ENCODE peak calls at places on chromosomes 12 and 14, in ten cellular contexts. W, A, V, D, Z, H, M, K, O and U are unnamed samples.

GRCh38 chr12:87054225-87054624 is 798.0 kb upstream of the MGAT4C start:
- DNase-seq in W (no peak), A (no peak), V (no peak), D (no peak), Z (no peak), H (no peak), M (no peak), K (no peak), O (no peak), U (no peak)

GRCh38 chr14:32896979-32897723 is 41.5 kb upstream of the NPAS3 start:
- DNase-seq in W (peak), A (no peak), V (no peak), D (no peak), Z (peak), H (no peak), M (no peak), K (no peak), O (peak), U (peak)

GRCh38 chr14:53055003-53055402 is 98.1 kb downstream of the DDHD1 start:
- DNase-seq in W (peak), A (peak), V (no peak), D (no peak), Z (peak), H (no peak), M (peak), K (no peak), O (peak), U (peak)

GRCh38 chr14:92549853-92550244 is 36.3 kb downstream of the RIN3 start:
- DNase-seq in W (no peak), A (no peak), V (no peak), D (no peak), Z (no peak), H (no peak), M (peak), K (no peak), O (peak), U (no peak)

GRCh38 chr12:43285248-43285647 is 266.8 kb downstream of the ADAMTS20 start:
- DNase-seq in W (no peak), A (no peak), V (no peak), D (no peak), Z (peak), H (no peak), M (no peak), K (no peak), O (peak), U (peak)

GRCh38 chr14:81432171-81432570 is 32.0 kb upstream of the STON2 start:
- DNase-seq in W (no peak), A (no peak), V (no peak), D (no peak), Z (no peak), H (no peak), M (no peak), K (no peak), O (no peak), U (peak)

GRCh38 chr14:103696027-103696402 is 19.2 kb downstream of the XRCC3 start:
- DNase-seq in W (no peak), A (peak), V (no peak), D (no peak), Z (no peak), H (no peak), M (peak), K (no peak), O (no peak), U (no peak)

GRCh38 chr12:113700943-113701342 is 229.3 kb upstream of the LHX5 start:
- DNase-seq in W (no peak), A (no peak), V (no peak), D (no peak), Z (no peak), H (no peak), M (no peak), K (no peak), O (peak), U (no peak)

GRCh38 chr14:68784298-68784910 is 8.5 kb downstream of the ZFP36L1 start:
- DNase-seq in W (no peak), A (no peak), V (no peak), D (no peak), Z (no peak), H (no peak), M (no peak), K (no peak), O (peak), U (no peak)

GRCh38 chr12:48956279-48957140 is 777 bp downstream of the ARF3 start:
- DNase-seq in W (peak), A (peak), V (no peak), D (no peak), Z (peak), H (no peak), M (peak), K (peak), O (peak), U (peak)

GRCh38 chr14:96698846-96699543 is 98.2 kb upstream of the VRK1 start:
- DNase-seq in W (peak), A (no peak), V (peak), D (no peak), Z (no peak), H (no peak), M (no peak), K (no peak), O (no peak), U (no peak)

GRCh38 chr12:46089414-46090162 is 99.2 kb upstream of the SCAF11 start:
- DNase-seq in W (no peak), A (peak), V (no peak), D (no peak), Z (no peak), H (no peak), M (no peak), K (no peak), O (peak), U (no peak)

GRCh38 chr12:93176166-93176565 is 201.6 kb upstream of the NUDT4 start:
- DNase-seq in W (no peak), A (no peak), V (no peak), D (no peak), Z (no peak), H (no peak), M (no peak), K (no peak), O (peak), U (peak)

GRCh38 chr12:120836119-120836684 is 68.0 kb downstream of the SPPL3 start:
- DNase-seq in W (no peak), A (no peak), V (no peak), D (no peak), Z (no peak), H (no peak), M (no peak), K (no peak), O (no peak), U (no peak)

GRCh38 chr12:130160711-130161231 is 1.5 kb upstream of the FZD10 start:
- DNase-seq in W (no peak), A (no peak), V (no peak), D (no peak), Z (no peak), H (no peak), M (no peak), K (no peak), O (no peak), U (no peak)

GRCh38 chr12:2064078-2064507 is 11.3 kb downstream of the CACNA1C start:
- DNase-seq in W (no peak), A (peak), V (peak), D (no peak), Z (peak), H (peak), M (no peak), K (no peak), O (no peak), U (no peak)

GRCh38 chr12:96501139-96501741 is 11.9 kb downstream of the CFAP54 start:
- DNase-seq in W (peak), A (peak), V (peak), D (peak), Z (peak), H (peak), M (no peak), K (no peak), O (peak), U (peak)

GRCh38 chr12:89156324-89156723 is 196.0 kb downstream of the DUSP6 start:
- DNase-seq in W (no peak), A (no peak), V (no peak), D (no peak), Z (no peak), H (no peak), M (no peak), K (no peak), O (no peak), U (no peak)

GRCh38 chr12:509494-509893 is 49.8 kb downstream of the B4GALNT3 start:
- DNase-seq in W (no peak), A (peak), V (no peak), D (no peak), Z (peak), H (no peak), M (no peak), K (no peak), O (no peak), U (peak)

GRCh38 chr12:59004466-59004865 is 84.2 kb upstream of the LRIG3 start:
- DNase-seq in W (no peak), A (no peak), V (no peak), D (no peak), Z (no peak), H (no peak), M (no peak), K (no peak), O (peak), U (no peak)

GRCh38 chr12:129258781-129259318 is 405.6 kb downstream of the GLT1D1 start:
- DNase-seq in W (no peak), A (no peak), V (no peak), D (no peak), Z (no peak), H (no peak), M (no peak), K (no peak), O (no peak), U (no peak)

GRCh38 chr12:32541754-32542374 is 137.2 kb upstream of the DNM1L start:
- DNase-seq in W (no peak), A (no peak), V (no peak), D (no peak), Z (no peak), H (no peak), M (no peak), K (no peak), O (no peak), U (no peak)

GRCh38 chr12:89731064-89731463 is 22.4 kb upstream of the ATP2B1 start:
- DNase-seq in W (no peak), A (no peak), V (no peak), D (no peak), Z (no peak), H (no peak), M (no peak), K (no peak), O (peak), U (no peak)

GRCh38 chr14:73058224-73058922 is at the start of gene RBM25:
- DNase-seq in W (peak), A (peak), V (peak), D (peak), Z (peak), H (peak), M (peak), K (peak), O (peak), U (peak)

GRCh38 chr14:91138511-91139359 is 24.9 kb downstream of the DGLUCY start:
- DNase-seq in W (peak), A (peak), V (peak), D (no peak), Z (no peak), H (peak), M (peak), K (no peak), O (no peak), U (peak)

GRCh38 chr12:52361553-52361952 is 5.7 kb downstream of the KRT85 start:
- DNase-seq in W (no peak), A (no peak), V (no peak), D (no peak), Z (no peak), H (peak), M (no peak), K (no peak), O (no peak), U (no peak)

GRCh38 chr12:76785407-76785806 is 21.5 kb downstream of the ZDHHC17 start:
- DNase-seq in W (no peak), A (no peak), V (no peak), D (no peak), Z (no peak), H (no peak), M (no peak), K (no peak), O (no peak), U (no peak)

GRCh38 chr12:123807670-123808069 is 45.6 kb downstream of the DNAH10 start:
- DNase-seq in W (no peak), A (no peak), V (no peak), D (no peak), Z (no peak), H (no peak), M (no peak), K (no peak), O (no peak), U (no peak)

GRCh38 chr14:100677925-100678765 is 48.5 kb upstream of the DLK1 start:
- DNase-seq in W (no peak), A (no peak), V (no peak), D (no peak), Z (no peak), H (no peak), M (peak), K (no peak), O (peak), U (no peak)

GRCh38 chr12:114339626-114340025 is 66.3 kb downstream of the TBX5 start:
- DNase-seq in W (peak), A (no peak), V (no peak), D (no peak), Z (no peak), H (no peak), M (no peak), K (no peak), O (no peak), U (no peak)

GRCh38 chr12:11769723-11770514 is 120.4 kb downstream of the ETV6 start:
- DNase-seq in W (no peak), A (no peak), V (no peak), D (no peak), Z (no peak), H (no peak), M (no peak), K (no peak), O (no peak), U (no peak)

GRCh38 chr14:81144811-81145598 is 75.8 kb downstream of the GTF2A1 start:
- DNase-seq in W (no peak), A (no peak), V (no peak), D (no peak), Z (no peak), H (no peak), M (peak), K (no peak), O (peak), U (no peak)